ENCODE peak calls at places on chromosomes 12 and 14, in ten cellular contexts. H, Q, V, F, M, L, E, U, B and Y are unnamed samples.

GRCh38 chr14:30125322-30125944 is 197.8 kb upstream of the PRKD1 start:
- DNase-seq in H (no peak), Q (peak; percentile 9), V (no peak), F (no peak), M (no peak), L (no peak), E (no peak), U (no peak), B (no peak), Y (no peak)

GRCh38 chr14:94180655-94181271 is 6.6 kb downstream of the PPP4R4 start:
- DNase-seq in H (no peak), Q (peak; percentile 32), V (peak; percentile 73), F (no peak), M (no peak), L (peak; percentile 60), E (no peak), U (no peak), B (peak; percentile 37), Y (no peak)

GRCh38 chr12:94458882-94459772 is 540 bp downstream of the CEP83 start:
- DNase-seq in H (no peak), Q (peak; percentile 16), V (peak; percentile 44), F (no peak), M (no peak), L (peak; percentile 11), E (no peak), U (no peak), B (peak; percentile 2), Y (no peak)

GRCh38 chr14:51448831-51449665 is 202.7 kb upstream of the FRMD6 start:
- DNase-seq in H (peak; percentile 57), Q (peak; percentile 96), V (no peak), F (no peak), M (no peak), L (peak; percentile 70), E (no peak), U (peak; percentile 54), B (no peak), Y (no peak)

GRCh38 chr12:106720696-106721095 is 53.8 kb upstream of the RIC8B start:
- DNase-seq in H (no peak), Q (no peak), V (no peak), F (no peak), M (no peak), L (no peak), E (no peak), U (no peak), B (no peak), Y (no peak)

GRCh38 chr14:35384386-35385041 is 20.0 kb downstream of the NFKBIA start:
- DNase-seq in H (peak; percentile 70), Q (peak; percentile 96), V (no peak), F (peak; percentile 68), M (peak; percentile 69), L (no peak), E (peak; percentile 87), U (peak; percentile 79), B (no peak), Y (no peak)

GRCh38 chr14:98766818-98767217 is 505.2 kb downstream of the BCL11B start:
- DNase-seq in H (no peak), Q (peak; percentile 1), V (no peak), F (no peak), M (peak; percentile 33), L (peak; percentile 25), E (no peak), U (no peak), B (no peak), Y (no peak)

GRCh38 chr12:121974026-121974985 is 47.4 kb upstream of the BCL7A start:
- DNase-seq in H (no peak), Q (no peak), V (no peak), F (no peak), M (no peak), L (no peak), E (no peak), U (no peak), B (no peak), Y (no peak)

GRCh38 chr12:87266305-87266704 is 762.9 kb downstream of the C12orf50 start:
- DNase-seq in H (no peak), Q (no peak), V (no peak), F (no peak), M (no peak), L (no peak), E (no peak), U (no peak), B (no peak), Y (no peak)

GRCh38 chr12:91608562-91608961 is 425.9 kb upstream of the DCN start:
- DNase-seq in H (no peak), Q (no peak), V (no peak), F (no peak), M (no peak), L (no peak), E (no peak), U (no peak), B (no peak), Y (no peak)

GRCh38 chr12:13093850-13094225 is 9.6 kb downstream of the GSG1 start:
- DNase-seq in H (no peak), Q (peak; percentile 64), V (no peak), F (no peak), M (no peak), L (no peak), E (no peak), U (no peak), B (no peak), Y (no peak)

GRCh38 chr12:13093191-13093849 is 10.1 kb downstream of the GSG1 start:
- DNase-seq in H (no peak), Q (peak; percentile 68), V (no peak), F (no peak), M (no peak), L (no peak), E (no peak), U (no peak), B (no peak), Y (no peak)

GRCh38 chr12:13095266-13095995 is 8.0 kb downstream of the GSG1 start:
- DNase-seq in H (no peak), Q (no peak), V (no peak), F (no peak), M (no peak), L (no peak), E (no peak), U (no peak), B (no peak), Y (no peak)

GRCh38 chr12:13091831-13092230 is 11.6 kb downstream of the GSG1 start:
- DNase-seq in H (no peak), Q (no peak), V (no peak), F (no peak), M (no peak), L (no peak), E (no peak), U (no peak), B (no peak), Y (no peak)

DNA sequence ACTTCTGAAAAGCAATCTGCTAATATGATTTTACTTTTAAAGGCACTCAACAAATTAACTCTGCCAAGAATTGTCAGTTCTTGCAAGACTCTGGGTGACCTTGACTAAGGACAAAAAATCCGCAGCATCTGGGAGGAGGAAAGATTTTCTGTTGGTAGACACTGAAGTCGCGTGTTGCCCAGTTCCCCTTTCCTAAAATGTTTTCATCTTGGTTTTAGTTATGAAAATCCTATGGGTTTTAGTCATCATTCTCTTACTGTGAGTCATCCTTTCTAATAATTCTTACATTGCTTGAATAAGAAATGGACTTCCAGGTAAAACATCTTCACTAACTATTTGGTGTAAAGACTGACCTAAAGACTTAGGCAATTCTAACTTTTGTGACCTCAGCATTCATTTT is 9.1 kb downstream of the GSG1 start:
- DNase-seq in H (no peak), Q (peak; percentile 73), V (no peak), F (no peak), M (no peak), L (peak; percentile 54), E (no peak), U (no peak), B (no peak), Y (no peak)
- H3K4me1 ChIP-seq in H (peaks cover 26% of the 10 kb centered on the region), Q (peaks cover 30% of the 10 kb centered on the region), V (peaks cover 14% of the 10 kb centered on the region), F (peaks cover 8% of the 10 kb centered on the region), M (no peaks in the 10 kb centered on the region), L (peaks cover 41% of the 10 kb centered on the region), E (peaks cover 7% of the 10 kb centered on the region), U (peaks cover 12% of the 10 kb centered on the region), B (peaks cover 8% of the 10 kb centered on the region), Y (peaks cover 39% of the 10 kb centered on the region)

GRCh38 chr12:47832263-47832933 is 12.7 kb upstream of the HDAC7 start:
- DNase-seq in H (no peak), Q (no peak), V (no peak), F (no peak), M (no peak), L (no peak), E (peak; percentile 77), U (no peak), B (no peak), Y (no peak)
- H3K4me1 ChIP-seq in H (peaks cover 44% of the 10 kb centered on the region), Q (peaks cover 9% of the 10 kb centered on the region), V (peaks cover 95% of the 10 kb centered on the region), F (peaks cover 8% of the 10 kb centered on the region), M (peaks cover 3% of the 10 kb centered on the region), L (peaks cover 35% of the 10 kb centered on the region), E (peaks cover 25% of the 10 kb centered on the region), U (peaks cover 31% of the 10 kb centered on the region), B (peaks cover 14% of the 10 kb centered on the region), Y (peaks cover 58% of the 10 kb centered on the region)

DNA sequence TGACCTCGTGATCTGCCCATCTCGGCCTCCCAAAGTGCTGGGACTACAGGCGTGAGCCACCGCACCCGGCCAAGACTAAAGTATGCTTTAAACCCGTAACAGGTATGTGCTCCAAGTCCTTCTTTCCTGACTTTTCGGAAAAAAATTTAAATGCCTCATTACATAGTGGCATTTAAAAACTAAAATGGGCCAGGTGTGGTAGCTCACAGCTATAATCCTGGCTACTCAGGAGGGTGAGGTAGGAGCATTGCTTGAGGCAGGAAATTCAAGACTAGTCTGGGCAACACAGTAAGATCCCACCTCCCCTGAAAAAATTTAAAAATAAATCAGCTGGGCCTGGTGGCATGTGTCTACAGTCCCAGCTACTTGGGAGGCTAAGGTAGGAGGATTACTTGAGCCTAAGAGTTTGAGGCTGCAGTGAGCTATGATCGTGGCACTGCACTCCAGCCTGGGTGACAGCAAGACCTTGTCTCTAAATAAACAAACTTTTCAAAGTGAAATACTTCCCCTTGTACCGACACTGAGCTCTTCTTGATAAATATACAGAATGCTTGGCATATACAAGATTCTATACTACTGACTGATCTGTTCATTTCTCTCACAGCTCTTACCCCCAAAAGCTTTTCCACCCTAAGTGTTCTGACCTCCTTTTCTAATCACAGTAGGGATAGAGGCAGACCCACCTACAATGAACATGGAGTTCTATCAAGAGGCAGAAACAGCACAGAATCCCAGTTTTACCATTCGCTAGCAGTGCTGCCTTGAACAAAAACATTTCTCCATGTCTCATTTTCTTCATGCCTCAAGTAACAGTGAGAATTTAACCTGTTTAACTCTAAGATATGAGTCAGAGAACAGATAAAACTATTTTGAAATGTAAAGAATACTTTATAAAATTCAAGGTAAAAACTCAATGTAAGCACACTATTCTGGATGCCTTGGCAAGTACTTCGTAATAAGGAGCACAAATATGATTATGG is 7.9 kb downstream of the PPP4R3A start:
- DNase-seq in H (no peak), Q (no peak), V (no peak), F (no peak), M (no peak), L (no peak), E (no peak), U (no peak), B (no peak), Y (no peak)
- H3K4me1 ChIP-seq in H (peaks cover 71% of the 10 kb centered on the region), Q (no peaks in the 10 kb centered on the region), V (peaks cover 64% of the 10 kb centered on the region), F (peaks cover 8% of the 10 kb centered on the region), M (no peaks in the 10 kb centered on the region), L (peaks cover 8% of the 10 kb centered on the region), E (peaks cover 18% of the 10 kb centered on the region), U (peaks cover 6% of the 10 kb centered on the region), B (no peaks in the 10 kb centered on the region), Y (peaks cover 70% of the 10 kb centered on the region)

GRCh38 chr14:67694791-67695393 is 672 bp downstream of the RDH11 start:
- DNase-seq in H (peak; percentile 41), Q (peak; percentile 97), V (peak; percentile 46), F (peak; percentile 90), M (peak; percentile 54), L (peak; percentile 94), E (peak; percentile 92), U (peak; percentile 38), B (peak; percentile 58), Y (peak; percentile 63)
- H3K4me1 ChIP-seq in H (peaks cover 9% of the 10 kb centered on the region), Q (peaks cover 8% of the 10 kb centered on the region), V (peaks cover 3% of the 10 kb centered on the region), F (peaks cover 4% of the 10 kb centered on the region), M (no peaks in the 10 kb centered on the region), L (peaks cover 28% of the 10 kb centered on the region), E (no peaks in the 10 kb centered on the region), U (no peaks in the 10 kb centered on the region), B (peaks cover 5% of the 10 kb centered on the region), Y (peaks cover 12% of the 10 kb centered on the region)